ENCODE peak calls at places on chromosomes 2 and 18, in six cellular contexts. T, P, C, G, I and O are unnamed samples.

GRCh38 chr2:28638102-28638501 is 113.5 kb upstream of the PPP1CB start:
- DNase-seq in T (no peak), I (no peak), P (no peak), G (no peak), C (no peak), O (no peak)

GRCh38 chr2:65214361-65214760 is 13.3 kb upstream of the ACTR2 start:
- DNase-seq in I (no peak), G (no peak), C (no peak), T (no peak), P (no peak), O (no peak)

GRCh38 chr18:71028285-71028762 is 739.5 kb downstream of the SOCS6 start:
- DNase-seq in T (no peak), I (no peak), P (no peak), G (no peak), C (no peak), O (no peak)

GRCh38 chr2:42100696-42101585 is 53.1 kb downstream of the PKDCC start:
- DNase-seq in G (peak; percentile 42), I (peak; percentile 84), P (peak; percentile 44), C (no peak), T (peak; percentile 32), O (peak; percentile 57)

GRCh38 chr2:28347596-28347995 is 45.1 kb upstream of the FOSL2 start:
- DNase-seq in P (no peak), I (no peak), G (no peak), C (no peak), T (no peak), O (no peak)

GRCh38 chr2:115413796-115414195 is 971.4 kb downstream of the DPP10 start:
- DNase-seq in P (no peak), C (no peak), G (no peak), T (no peak), I (no peak), O (no peak)

GRCh38 chr18:23194150-23194968 is 59.1 kb downstream of the CABLES1 start:
- DNase-seq in G (peak; percentile 44), I (no peak), P (no peak), C (no peak), T (peak; percentile 42), O (no peak)

GRCh38 chr2:106163948-106164580 is 30.0 kb downstream of the UXS1 start:
- DNase-seq in I (no peak), C (no peak), T (peak; percentile 22), G (no peak), P (no peak), O (no peak)

GRCh38 chr18:75135158-75135725 is 73.7 kb downstream of the PTGR3 start:
- DNase-seq in T (no peak), C (no peak), G (no peak), P (no peak), I (no peak), O (no peak)

GRCh38 chr2:147989809-147990403 is 30.6 kb downstream of the ORC4 start:
- DNase-seq in P (no peak), I (peak; percentile 84), G (peak; percentile 66), T (peak; percentile 70), C (peak; percentile 44), O (peak; percentile 70)

GRCh38 chr2:20250436-20250835 is 25.5 kb upstream of the SDC1 start:
- DNase-seq in P (no peak), G (no peak), T (no peak), I (no peak), C (no peak), O (no peak)

GRCh38 chr18:74163019-74163656 is 14.8 kb downstream of the TIMM21 start:
- DNase-seq in P (no peak), T (no peak), I (no peak), C (no peak), G (no peak), O (no peak)

GRCh38 chr18:55351980-55352714 is 235.8 kb downstream of the TCF4 start:
- DNase-seq in C (no peak), G (no peak), T (no peak), P (no peak), I (no peak), O (no peak)

GRCh38 chr2:230328155-230328458 is 1.1 kb downstream of the SP140L start:
- DNase-seq in P (no peak), G (no peak), I (no peak), C (no peak), T (no peak), O (no peak)

GRCh38 chr2:102014041-102014345 is 22.2 kb downstream of the IL1R2 start:
- DNase-seq in I (no peak), C (no peak), T (no peak), G (no peak), P (no peak), O (no peak)

GRCh38 chr2:121529439-121530209 is 1.1 kb upstream of the RNU4ATAC start:
- DNase-seq in T (peak; percentile 56), G (no peak), C (peak; percentile 29), I (peak; percentile 70), P (no peak), O (peak; percentile 3)

GRCh38 chr2:67561411-67561965 is 164.4 kb downstream of the ETAA1 start:
- DNase-seq in P (no peak), G (peak; percentile 95), T (peak; percentile 87), C (peak; percentile 75), I (peak; percentile 37), O (no peak)

GRCh38 chr2:125667630-125668029 is 988.3 kb upstream of the GYPC start:
- DNase-seq in T (no peak), C (no peak), P (no peak), G (no peak), I (no peak), O (no peak)

GRCh38 chr18:62683935-62684334 is 31.4 kb upstream of the PHLPP1 start:
- DNase-seq in T (no peak), P (no peak), G (no peak), I (no peak), C (no peak), O (no peak)

GRCh38 chr18:39969813-39970494 is 1985.1 kb upstream of the PIK3C3 start:
- DNase-seq in P (no peak), C (no peak), G (peak; percentile 97), T (peak; percentile 7), I (no peak), O (no peak)

GRCh38 chr2:239259603-239260298 is 141.1 kb downstream of the HDAC4 start:
- DNase-seq in I (no peak), T (no peak), C (no peak), P (no peak), G (no peak), O (no peak)

GRCh38 chr18:55096261-55097026 is 137.2 kb upstream of the CCDC68 start:
- DNase-seq in P (no peak), G (peak; percentile 64), C (peak; percentile 22), T (peak; percentile 76), I (peak; percentile 82), O (no peak)

GRCh38 chr18:38545071-38545470 is 979.5 kb upstream of the CELF4 start:
- DNase-seq in T (no peak), G (no peak), I (no peak), P (no peak), C (no peak), O (peak; percentile 2)

GRCh38 chr2:150811259-150811912 is 323.9 kb upstream of the RND3 start:
- DNase-seq in P (no peak), T (peak; percentile 75), C (no peak), I (peak; percentile 45), G (no peak), O (no peak)

GRCh38 chr2:150817422-150817821 is 330.0 kb upstream of the RND3 start:
- DNase-seq in P (no peak), I (no peak), G (no peak), C (no peak), T (no peak), O (no peak)

GRCh38 chr2:150809083-150809482 is 321.6 kb upstream of the RND3 start:
- DNase-seq in I (no peak), G (no peak), P (no peak), C (no peak), T (no peak), O (no peak)

GRCh38 chr2:150812664-150813408 is 325.4 kb upstream of the RND3 start:
- DNase-seq in P (no peak), T (no peak), I (no peak), C (no peak), G (no peak), O (no peak)
- H3K4me3 ChIP-seq in P (no peak overlapping the region), T (no peak overlapping the region), I (no peak overlapping the region), C (no peak overlapping the region), G (no peak overlapping the region), O (no peak overlapping the region)

DNA sequence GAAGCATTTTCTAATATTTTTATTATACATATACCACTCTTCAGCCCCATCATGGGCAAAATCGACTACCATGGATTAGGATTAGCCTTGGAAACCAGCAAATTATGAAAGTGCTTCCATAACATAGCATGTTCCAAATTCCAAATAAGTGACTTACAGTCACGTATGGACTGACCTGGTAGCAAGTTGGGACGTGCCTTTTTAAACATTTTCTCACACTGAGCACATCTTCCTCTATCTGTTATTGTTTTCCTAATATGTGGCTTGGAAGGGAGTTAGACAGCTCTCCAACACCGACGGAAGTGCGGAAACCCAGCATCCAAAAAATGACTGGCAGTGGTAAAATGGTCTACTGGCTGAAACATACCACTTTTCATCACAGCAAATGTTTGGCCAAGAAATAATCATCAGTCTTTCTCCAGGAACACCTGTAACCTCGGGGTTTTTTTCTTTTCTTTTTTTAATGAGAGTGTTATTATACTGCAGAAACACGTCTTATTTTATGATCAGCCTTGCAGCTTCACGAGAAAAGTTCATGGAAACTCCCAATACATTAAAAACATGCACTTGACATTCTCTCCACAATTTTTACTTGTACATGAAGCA is 107.0 kb downstream of the IRS1 start:
- DNase-seq in I (no peak), G (no peak), P (no peak), C (no peak), T (no peak), O (no peak)
- H3K4me3 ChIP-seq in I (no peak overlapping the region), G (no peak overlapping the region), P (no peak overlapping the region), C (no peak overlapping the region), T (no peak overlapping the region), O (no peak overlapping the region)

DNA sequence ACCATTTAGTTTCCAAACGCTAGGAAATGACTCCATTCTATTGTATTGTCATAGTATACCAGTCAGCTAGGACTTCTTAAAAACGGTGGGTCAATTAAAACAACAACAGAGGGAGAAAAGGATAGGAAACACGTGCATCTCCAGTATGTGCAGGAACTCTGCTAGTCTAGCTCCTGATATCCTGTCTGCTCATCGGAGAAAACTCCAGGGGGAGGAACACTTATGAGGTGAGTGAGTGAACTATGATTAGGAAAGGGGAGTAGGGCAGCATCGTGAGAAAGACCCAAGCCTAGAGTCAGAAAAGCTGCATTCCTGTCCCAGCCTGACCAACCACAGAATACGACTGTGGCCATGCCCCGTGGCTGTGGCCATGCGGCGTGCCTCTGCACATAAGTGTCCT is 34.2 kb downstream of the DTNB start:
- DNase-seq in C (no peak), G (peak; percentile 54), I (no peak), P (no peak), T (no peak), O (no peak)
- H3K4me3 ChIP-seq in C (no peak overlapping the region), G (no peak overlapping the region), I (no peak overlapping the region), P (no peak overlapping the region), T (no peak overlapping the region), O (no peak overlapping the region)

DNA sequence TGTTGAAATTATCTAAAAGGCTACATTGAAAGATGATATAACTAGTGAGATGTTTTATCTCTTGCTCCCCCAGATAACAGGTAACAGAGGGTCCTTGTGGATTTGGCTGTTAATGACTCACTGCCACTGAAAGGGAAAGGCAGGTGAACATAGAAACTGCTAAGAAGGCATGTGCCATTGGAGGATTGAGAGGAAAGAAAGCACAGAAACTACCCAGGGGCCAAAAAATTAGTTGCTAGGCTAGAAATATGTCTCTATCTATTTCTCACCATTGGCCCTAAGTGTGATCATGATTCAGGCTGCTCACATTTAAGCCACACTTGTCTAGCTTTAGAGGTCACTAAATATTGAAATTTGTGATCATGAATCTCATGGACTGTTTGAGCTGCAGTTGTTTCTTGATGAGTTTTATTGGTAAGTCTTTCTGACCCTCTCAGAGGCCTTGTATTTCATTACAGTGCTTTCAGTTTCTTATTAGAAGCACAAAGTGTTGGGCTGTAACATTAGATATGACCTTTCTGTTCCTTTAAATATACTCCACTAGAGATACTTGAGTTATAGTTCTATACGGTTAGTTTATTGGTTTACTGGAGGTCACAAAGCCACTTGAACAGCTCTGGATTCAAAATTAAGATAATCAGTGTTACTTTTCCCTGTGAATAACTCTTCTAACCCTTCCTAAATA is 26.2 kb downstream of the NAB1 start:
- DNase-seq in T (no peak), I (no peak), G (no peak), C (no peak), P (no peak), O (no peak)
- H3K4me3 ChIP-seq in T (no peak overlapping the region), I (no peak overlapping the region), G (no peak overlapping the region), C (no peak overlapping the region), P (no peak overlapping the region), O (no peak overlapping the region)